ENCODE peak calls at places on chromosomes 4 and X, in ten cellular contexts. T is tibial artery; V is psoas muscle; L is tibial nerve; H is upper lobe of right lung; C is left ventricle myocardium inferior; A is A549; D is CD4-positive, CD25-positive, alpha-beta regulatory T cell; X is HCT116; K is CD8-positive, alpha-beta memory T cell. U is an unnamed sample. For H3K9me3, the result is how much of the 10 kb centered on the place peaks cover.

GRCh38 chr4:137677851-137678250 is 145.6 kb upstream of the PCDH18 start:
- DNase-seq in T (no peak), V (no peak), L (no peak), H (no peak), C (no peak), A (no peak), D (no peak), X (no peak), K (no peak), U (no peak)

GRCh38 chr4:19739101-19739651 is 512.5 kb upstream of the SLIT2 start:
- DNase-seq in T (no peak), V (no peak), L (no peak), H (no peak), C (no peak), A (no peak), D (no peak), X (peak), K (no peak), U (no peak)

GRCh38 chr4:165489786-165490185 is 111.0 kb downstream of the CPE start:
- DNase-seq in T (no peak), V (no peak), L (no peak), H (no peak), C (no peak), A (no peak), D (no peak), X (no peak), K (no peak), U (no peak)

GRCh38 chrX:108036298-108036973 is 8.4 kb upstream of the VSIG1 start:
- DNase-seq in T (no peak), V (no peak), L (no peak), H (no peak), C (no peak), A (peak), D (no peak), X (no peak), K (no peak), U (no peak)

GRCh38 chr4:815464-816146 is 10.3 kb downstream of the CPLX1 start:
- DNase-seq in T (no peak), V (no peak), L (no peak), H (peak), C (no peak), A (no peak), D (no peak), X (no peak), K (no peak), U (no peak)

GRCh38 chrX:15299945-15300851 is 15.2 kb downstream of the ASB11 start:
- DNase-seq in T (no peak), V (no peak), L (no peak), H (no peak), C (no peak), A (peak), D (peak), X (no peak), K (no peak), U (no peak)

GRCh38 chr4:104907991-104908390 is 238.7 kb upstream of the TET2 start:
- DNase-seq in T (no peak), V (no peak), L (no peak), H (no peak), C (no peak), A (no peak), D (no peak), X (no peak), K (no peak), U (no peak)

GRCh38 chrX:70969635-70970481 is 39.0 kb upstream of the SLC7A3 start:
- DNase-seq in T (no peak), V (no peak), L (no peak), H (no peak), C (no peak), A (no peak), D (no peak), X (no peak), K (no peak), U (no peak)

GRCh38 chrX:151675121-151675746 is 20.0 kb upstream of the PRRG3 start:
- DNase-seq in T (no peak), V (no peak), L (no peak), H (no peak), C (no peak), A (no peak), D (no peak), X (no peak), K (no peak), U (no peak)

GRCh38 chrX:48466696-48467095 is 3.4 kb downstream of the SLC38A5 start:
- DNase-seq in T (no peak), V (no peak), L (no peak), H (no peak), C (no peak), A (no peak), D (no peak), X (no peak), K (no peak), U (no peak)

GRCh38 chr4:24394041-24394440 is 190.3 kb downstream of the DHX15 start:
- DNase-seq in T (no peak), V (no peak), L (no peak), H (no peak), C (no peak), A (no peak), D (no peak), X (no peak), K (no peak), U (no peak)

GRCh38 chr4:120080533-120080932 is 13.9 kb upstream of the MAD2L1 start:
- DNase-seq in T (no peak), V (no peak), L (no peak), H (no peak), C (no peak), A (no peak), D (no peak), X (no peak), K (no peak), U (no peak)

GRCh38 chr4:155342142-155342541 is 34.6 kb downstream of the MAP9 start:
- DNase-seq in T (no peak), V (no peak), L (no peak), H (no peak), C (no peak), A (peak), D (no peak), X (no peak), K (no peak), U (no peak)

GRCh38 chr4:53920116-53920515 is 144.3 kb downstream of the CHIC2 start:
- DNase-seq in T (no peak), V (no peak), L (no peak), H (no peak), C (no peak), A (no peak), D (no peak), X (no peak), K (no peak), U (no peak)

GRCh38 chrX:45070116-45071007 is 130.3 kb downstream of the DIPK2B start:
- DNase-seq in T (peak), V (no peak), L (peak), H (no peak), C (no peak), A (peak), D (peak), X (peak), K (peak), U (no peak)

GRCh38 chrX:39836802-39837420 is 260.8 kb downstream of the BCOR start:
- DNase-seq in T (no peak), V (no peak), L (no peak), H (no peak), C (no peak), A (no peak), D (no peak), X (no peak), K (no peak), U (no peak)

GRCh38 chr4:183129125-183129524 is 30.1 kb downstream of the WWC2 start:
- DNase-seq in T (no peak), V (no peak), L (no peak), H (no peak), C (no peak), A (no peak), D (no peak), X (no peak), K (no peak), U (no peak)

GRCh38 chr4:38152721-38153412 is 192.7 kb downstream of the PTTG2 start:
- DNase-seq in T (no peak), V (no peak), L (no peak), H (no peak), C (no peak), A (no peak), D (no peak), X (no peak), K (no peak), U (no peak)

GRCh38 chr4:140082399-140082758 is 71.6 kb downstream of the MAML3 start:
- DNase-seq in T (no peak), V (no peak), L (no peak), H (no peak), C (no peak), A (no peak), D (no peak), X (no peak), K (no peak), U (no peak)

GRCh38 chrX:40878821-40879571 is 143.7 kb upstream of the MED14 start:
- DNase-seq in T (no peak), V (no peak), L (no peak), H (no peak), C (no peak), A (no peak), D (no peak), X (no peak), K (no peak), U (no peak)

GRCh38 chr4:20528508-20528907 is 171.8 kb upstream of the PACRGL start:
- DNase-seq in T (no peak), V (no peak), L (no peak), H (no peak), C (no peak), A (no peak), D (no peak), X (no peak), K (no peak), U (no peak)

GRCh38 chr4:87188932-87189331 is 31.5 kb downstream of the KLHL8 start:
- DNase-seq in T (no peak), V (no peak), L (no peak), H (no peak), C (no peak), A (no peak), D (no peak), X (no peak), K (no peak), U (no peak)

GRCh38 chr4:122806981-122807679 is 19.5 kb upstream of the FGF2 start:
- DNase-seq in T (no peak), V (no peak), L (no peak), H (no peak), C (no peak), A (no peak), D (no peak), X (no peak), K (no peak), U (no peak)

GRCh38 chr4:36209941-36210663 is 34.2 kb downstream of the ARAP2 start:
- DNase-seq in T (no peak), V (no peak), L (no peak), H (no peak), C (no peak), A (no peak), D (no peak), X (no peak), K (no peak), U (no peak)

GRCh38 chr4:88211473-88212252 is 53.2 kb upstream of the ABCG2 start:
- DNase-seq in T (no peak), V (no peak), L (peak), H (no peak), C (no peak), A (no peak), D (peak), X (peak), K (peak), U (peak)

GRCh38 chr4:108547682-108548081 is 72.7 kb upstream of the RPL34 start:
- DNase-seq in T (no peak), V (no peak), L (no peak), H (no peak), C (no peak), A (no peak), D (no peak), X (no peak), K (no peak), U (no peak)
- H3K9me3 ChIP-seq in T (under half), V (under half), L (under half), H (under half), C (under half), A (under half), D (under half), X (under half), K (under half), U (under half)

GRCh38 chr4:41160856-41161255 is 53.5 kb downstream of the APBB2 start:
- DNase-seq in T (no peak), V (no peak), L (no peak), H (no peak), C (no peak), A (no peak), D (no peak), X (peak), K (no peak), U (no peak)
- H3K27ac ChIP-seq in T (no peak), V (no peak), L (no peak), H (no peak), C (no peak), A (peak), D (no peak), X (peak), K (no peak), U (no peak)

GRCh38 chrX:146449243-146449642 is 360.3 kb upstream of the CXorf51B start:
- DNase-seq in T (no peak), V (no peak), L (no peak), H (no peak), C (no peak), A (no peak), D (no peak), X (no peak), K (no peak), U (no peak)
- H3K9me3 ChIP-seq in T (under half), V (under half), L (under half), H (under half), C (under half), A (under half), D (under half), X (under half), K (under half), U (under half)

GRCh38 chr4:56389558-56389957 is 2.3 kb upstream of the AASDH start:
- DNase-seq in T (no peak), V (no peak), L (no peak), H (no peak), C (no peak), A (no peak), D (no peak), X (no peak), K (no peak), U (no peak)

GRCh38 chr4:56387023-56388001 is at the start of gene AASDH:
- DNase-seq in T (peak), V (peak), L (peak), H (peak), C (peak), A (peak), D (peak), X (peak), K (peak), U (peak)

GRCh38 chr4:56391270-56391669 is 4.0 kb upstream of the AASDH start:
- DNase-seq in T (no peak), V (no peak), L (no peak), H (no peak), C (no peak), A (no peak), D (no peak), X (no peak), K (no peak), U (no peak)

GRCh38 chr4:56388311-56388710 is 1.0 kb upstream of the AASDH start:
- DNase-seq in T (no peak), V (no peak), L (no peak), H (no peak), C (no peak), A (no peak), D (no peak), X (no peak), K (no peak), U (no peak)

DNA sequence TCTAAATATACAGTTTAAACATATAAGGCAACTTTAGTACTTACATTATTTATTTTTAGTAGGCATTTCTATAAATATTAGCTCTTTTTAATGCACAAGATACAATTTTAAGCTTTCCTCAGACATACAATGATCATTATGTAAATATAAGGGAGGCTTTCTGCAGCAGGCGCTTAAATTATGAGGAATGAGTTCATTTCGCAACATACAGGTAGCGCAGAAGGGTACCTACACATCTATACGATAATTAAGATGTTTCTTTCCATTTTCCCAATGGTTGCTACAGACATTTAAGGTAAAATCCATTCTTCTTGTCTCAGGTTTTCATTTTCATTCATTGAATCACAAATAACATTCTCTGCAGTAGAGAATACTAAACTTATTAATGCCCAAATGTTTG is 1.2 kb downstream of the AASDH start:
- DNase-seq in T (no peak), V (no peak), L (no peak), H (no peak), C (no peak), A (no peak), D (no peak), X (no peak), K (no peak), U (no peak)
- H3K27ac ChIP-seq in T (no peak), V (no peak), L (no peak), H (peak), C (no peak), A (peak), D (peak), X (peak), K (peak), U (no peak)

DNA sequence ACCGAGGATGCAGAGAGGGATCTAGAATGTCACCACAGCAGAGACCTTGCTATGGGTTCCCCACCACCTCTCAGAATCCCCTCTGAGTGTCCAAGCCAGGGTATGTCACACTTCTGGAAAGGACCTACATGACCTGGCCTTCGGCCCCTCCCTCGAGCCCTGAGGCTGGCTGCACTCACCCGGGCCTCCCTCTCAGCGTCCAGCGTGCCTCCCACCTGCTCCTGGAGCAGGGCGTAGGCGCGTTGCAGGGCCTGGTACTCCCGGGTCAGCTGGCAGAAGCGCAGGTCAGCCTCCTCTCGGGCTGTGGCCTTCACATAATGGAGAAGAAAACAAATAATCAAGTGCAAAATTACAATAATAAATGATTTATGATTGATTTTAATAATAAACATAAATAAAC is 43.9 kb upstream of the C4orf50 start:
- DNase-seq in T (no peak), V (no peak), L (no peak), H (no peak), C (no peak), A (no peak), D (no peak), X (no peak), K (no peak), U (no peak)
- H3K9me3 ChIP-seq in T (under half), V (under half), L (under half), H (under half), C (under half), A (under half), D (under half), X (under half), K (under half), U (under half)